ENCODE peak calls at places on chromosomes 16 and 17, in four cellular contexts. K is aorta, W is pancreas, C is gastrocnemius medialis. U is an unnamed sample.
A peak's percentile ranks its signal among the peaks of the same experiment; 100 is the strongest.

GRCh38 chr16:14018848-14019247 is 52.3 kb upstream of the MRTFB start:
- ATAC-seq in K (peak; percentile 5), W (no peak), C (no peak), U (no peak)

GRCh38 chr16:72987480-72987901 is 60.4 kb downstream of the ZFHX3 start:
- ATAC-seq in K (no peak), W (no peak), C (no peak), U (no peak)

GRCh38 chr16:78230832-78231231 is 131.4 kb downstream of the WWOX start:
- ATAC-seq in K (no peak), W (no peak), C (no peak), U (no peak)

GRCh38 chr17:73170324-73170723 is 5.5 kb downstream of the SSTR2 start:
- ATAC-seq in K (no peak), W (no peak), C (no peak), U (no peak)

GRCh38 chr16:842061-842476 is 41.5 kb upstream of the GNG13 start:
- ATAC-seq in K (peak; percentile 39), W (peak; percentile 85), C (no peak), U (no peak)

GRCh38 chr16:88536971-88537751 is 33.0 kb upstream of the ZC3H18 start:
- ATAC-seq in K (no peak), W (peak; percentile 21), C (no peak), U (no peak)

GRCh38 chr17:31541559-31541958 is 150.1 kb downstream of the RAB11FIP4 start:
- ATAC-seq in K (no peak), W (peak; percentile 60), C (no peak), U (no peak)

GRCh38 chr16:10929853-10930754 is 12.2 kb downstream of the DEXI start:
- ATAC-seq in K (peak; percentile 52), W (peak; percentile 60), C (no peak), U (peak; percentile 32)

GRCh38 chr17:44004077-44004760 is at the start of gene NAGS:
- ATAC-seq in K (no peak), W (no peak), C (no peak), U (no peak)

GRCh38 chr17:73179878-73180277 is 13.0 kb upstream of the COG1 start:
- ATAC-seq in K (no peak), W (no peak), C (no peak), U (no peak)

GRCh38 chr16:75379339-75379738 is 54.0 kb downstream of the CFDP1 start:
- ATAC-seq in K (no peak), W (no peak), C (no peak), U (no peak)

GRCh38 chr16:49407873-49408565 is 34.4 kb downstream of the C16orf78 start:
- ATAC-seq in K (peak; percentile 92), W (peak; percentile 100), C (peak; percentile 88), U (peak; percentile 95)

GRCh38 chr16:46947900-46948547 is 25.4 kb downstream of the DNAJA2 start:
- ATAC-seq in K (peak; percentile 62), W (peak; percentile 85), C (no peak), U (no peak)

GRCh38 chr16:79137528-79137927 is 463.0 kb downstream of the MAF start:
- ATAC-seq in K (no peak), W (no peak), C (no peak), U (no peak)

GRCh38 chr16:85570735-85571562 is 42.2 kb upstream of the GSE1 start:
- ATAC-seq in K (no peak), W (no peak), C (no peak), U (peak; percentile 12)

GRCh38 chr17:27269978-27270377 is 23.9 kb upstream of the WSB1 start:
- ATAC-seq in K (no peak), W (no peak), C (no peak), U (no peak)

GRCh38 chr16:8729779-8730334 is 55.4 kb downstream of the ABAT start:
- ATAC-seq in K (no peak), W (peak; percentile 34), C (no peak), U (no peak)

GRCh38 chr17:6078370-6078950 is 8.3 kb downstream of the WSCD1 start:
- ATAC-seq in K (no peak), W (no peak), C (no peak), U (no peak)

GRCh38 chr16:16974192-16974591 is 496.6 kb downstream of the XYLT1 start:
- ATAC-seq in K (no peak), W (no peak), C (no peak), U (no peak)

GRCh38 chr16:49842972-49843371 is 12.9 kb downstream of the ZNF423 start:
- ATAC-seq in K (no peak), W (no peak), C (no peak), U (no peak)

GRCh38 chr17:61517843-61518606 is 65.8 kb downstream of the TBX4 start:
- ATAC-seq in K (no peak), W (no peak), C (no peak), U (no peak)

GRCh38 chr17:68868708-68869107 is 86.5 kb downstream of the ABCA8 start:
- ATAC-seq in K (no peak), W (peak; percentile 69), C (no peak), U (no peak)

GRCh38 chr17:47895254-47895855 is 681 bp upstream of the SP2 start:
- ATAC-seq in K (peak; percentile 4), W (no peak), C (peak; percentile 9), U (peak; percentile 4)

GRCh38 chr17:76793775-76794174 is 55.9 kb downstream of the MFSD11 start:
- ATAC-seq in K (no peak), W (no peak), C (no peak), U (no peak)

GRCh38 chr17:58913971-58914769 is 158.5 kb downstream of the PPM1E start:
- ATAC-seq in K (no peak), W (no peak), C (no peak), U (no peak)

GRCh38 chr16:9047689-9048301 is 43.6 kb upstream of the HAPSTR1 start:
- ATAC-seq in K (peak; percentile 98), W (peak; percentile 98), C (peak; percentile 98), U (peak; percentile 99)

GRCh38 chr17:49224198-49224996 is 6.2 kb downstream of the PHOSPHO1 start:
- ATAC-seq in K (peak; percentile 23), W (peak; percentile 54), C (no peak), U (no peak)

GRCh38 chr17:82410014-82410716 is 8.0 kb upstream of the HEXD start:
- ATAC-seq in K (no peak), W (no peak), C (no peak), U (no peak)
- H3K27ac ChIP-seq in K (no peak overlapping the region), W (no peak overlapping the region), C (no peak overlapping the region), U (no peak overlapping the region)

DNA sequence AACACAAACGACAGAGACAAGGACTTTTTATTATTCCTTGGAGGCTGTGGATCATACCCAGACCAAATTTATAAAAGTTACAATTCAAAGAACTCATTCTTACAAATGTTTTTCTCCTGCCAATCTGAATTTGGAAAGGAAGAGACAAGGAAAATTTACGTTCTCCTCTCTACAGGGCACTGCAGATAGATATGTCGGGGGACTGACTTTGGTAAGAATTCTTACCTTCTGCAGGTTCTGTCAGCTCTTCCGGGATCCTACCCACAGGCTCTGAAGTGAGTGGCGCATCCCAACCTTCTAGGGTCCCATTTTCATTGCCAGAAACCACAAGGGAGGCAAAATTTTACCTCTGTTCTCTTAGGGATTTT is 2.2 kb upstream of the SLFN12L start:
- ATAC-seq in K (no peak), W (no peak), C (no peak), U (no peak)
- H3K27ac ChIP-seq in K (no peak overlapping the region), W (no peak overlapping the region), C (no peak overlapping the region), U (no peak overlapping the region)

GRCh38 chr17:40076101-40076498 is 13.3 kb downstream of the THRA start:
- ATAC-seq in K (no peak), W (no peak), C (no peak), U (no peak)

GRCh38 chr17:40074175-40074512 is 11.4 kb downstream of the THRA start:
- ATAC-seq in K (no peak), W (no peak), C (no peak), U (no peak)

GRCh38 chr17:40073454-40074174 is 10.8 kb downstream of the THRA start:
- ATAC-seq in K (no peak), W (no peak), C (no peak), U (no peak)

GRCh38 chr17:40075216-40076100 is 12.7 kb downstream of the THRA start:
- ATAC-seq in K (peak; percentile 82), W (peak; percentile 72), C (peak; percentile 46), U (peak; percentile 74)

GRCh38 chr17:40074871-40075215 is 12.1 kb downstream of the THRA start:
- ATAC-seq in K (peak; percentile 11), W (peak; percentile 19), C (peak; percentile 6), U (no peak)
- H3K27ac ChIP-seq in K (peak overlapping the region; percentile 81), W (peak overlapping the region; percentile 76), C (peak overlapping the region; percentile 100), U (peak overlapping the region; percentile 99)

GRCh38 chr16:81677375-81677737 is 101.7 kb upstream of the PLCG2 start:
- ATAC-seq in K (no peak), W (no peak), C (no peak), U (no peak)
- H3K27ac ChIP-seq in K (no peak overlapping the region), W (no peak overlapping the region), C (no peak overlapping the region), U (no peak overlapping the region)

GRCh38 chr17:45129940-45130639 is 2.2 kb downstream of the PLCD3 start:
- ATAC-seq in K (no peak), W (no peak), C (peak; percentile 7), U (no peak)
- H3K27ac ChIP-seq in K (peak overlapping the region; percentile 66), W (no peak overlapping the region), C (peak overlapping the region; percentile 96), U (no peak overlapping the region)

GRCh38 chr16:23254338-23254737 is 47.8 kb upstream of the SCNN1B start:
- ATAC-seq in K (no peak), W (no peak), C (no peak), U (no peak)
- H3K27ac ChIP-seq in K (no peak overlapping the region), W (no peak overlapping the region), C (no peak overlapping the region), U (no peak overlapping the region)

GRCh38 chr17:142876-143784 is 5.8 kb downstream of the SCGB1C2 start:
- ATAC-seq in K (no peak), W (no peak), C (no peak), U (no peak)
- H3K27ac ChIP-seq in K (no peak overlapping the region), W (no peak overlapping the region), C (no peak overlapping the region), U (no peak overlapping the region)

GRCh38 chr17:78707016-78707415 is 75.1 kb downstream of the CYTH1 start:
- ATAC-seq in K (no peak), W (no peak), C (no peak), U (no peak)

GRCh38 chr17:78705071-78705470 is 77.0 kb downstream of the CYTH1 start:
- ATAC-seq in K (no peak), W (no peak), C (no peak), U (no peak)

GRCh38 chr17:78704594-78704993 is 77.5 kb downstream of the CYTH1 start:
- ATAC-seq in K (no peak), W (no peak), C (no peak), U (no peak)

GRCh38 chr17:78707923-78708322 is 74.2 kb downstream of the CYTH1 start:
- ATAC-seq in K (no peak), W (no peak), C (no peak), U (no peak)

DNA sequence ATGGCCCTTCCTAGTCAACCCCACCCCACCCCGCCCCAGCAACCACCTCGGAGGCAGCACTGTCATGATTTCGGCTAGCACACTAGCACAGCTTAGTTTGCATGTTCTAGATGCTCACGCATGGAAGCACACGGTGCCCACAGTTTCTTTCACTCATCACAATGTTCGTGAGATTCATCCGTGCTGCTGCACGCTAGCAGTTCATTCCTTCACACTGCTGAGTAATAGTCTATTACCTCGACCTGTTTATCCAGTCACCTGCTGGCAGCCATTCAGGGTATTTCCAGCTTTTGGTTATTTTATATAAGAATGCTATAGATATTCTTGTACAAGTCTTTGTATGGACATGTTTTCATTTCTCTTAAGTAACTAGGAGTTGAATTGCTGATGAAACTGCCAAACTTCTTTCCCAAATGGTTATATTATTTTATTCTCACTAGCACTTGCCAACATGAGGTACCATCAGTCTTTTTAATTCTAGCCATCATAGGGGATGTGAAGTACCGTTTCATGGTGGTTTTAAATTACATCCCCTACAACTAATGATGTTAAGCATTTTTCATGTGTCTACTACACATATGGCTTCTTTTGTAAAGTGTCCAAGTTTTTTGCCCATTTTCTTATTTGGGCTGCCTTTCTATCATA is 75.7 kb downstream of the CYTH1 start:
- ATAC-seq in K (no peak), W (no peak), C (no peak), U (no peak)
- H3K27ac ChIP-seq in K (no peak overlapping the region), W (no peak overlapping the region), C (no peak overlapping the region), U (no peak overlapping the region)